ENCODE peak calls at places on chromosomes 6 and 20, in eight cellular contexts. E is cardiac muscle cell, A is tibial nerve, O is GM12878, I is IMR-90, P is left ventricle myocardium inferior, H is bronchial epithelial cell, W is Karpas-422. S is an unnamed sample.
A peak's percentile ranks its signal among the peaks of the same experiment; 100 is the strongest.

GRCh38 chr6:21604081-21604480 is 10.5 kb downstream of the SOX4 start:
- DNase-seq in E (no peak), A (no peak), O (no peak), I (no peak), P (no peak), H (no peak), W (no peak), S (no peak)

GRCh38 chr6:17096657-17097056 is 5.2 kb upstream of the STMND1 start:
- DNase-seq in E (no peak), A (no peak), O (no peak), I (no peak), P (no peak), H (no peak), W (no peak), S (no peak)

GRCh38 chr20:5480824-5481600 is 164.3 kb upstream of the PROKR2 start:
- DNase-seq in E (no peak), A (no peak), O (no peak), I (no peak), P (no peak), H (no peak), W (no peak), S (no peak)

GRCh38 chr20:1802385-1803215 is 92.6 kb upstream of the SIRPA start:
- DNase-seq in E (peak; percentile 79), A (no peak), O (no peak), I (peak; percentile 76), P (peak; percentile 65), H (peak; percentile 54), W (peak; percentile 83), S (peak; percentile 79)

GRCh38 chr6:2999005-2999620 is 581 bp upstream of the NQO2 start:
- DNase-seq in E (peak; percentile 83), A (peak; percentile 65), O (no peak), I (peak; percentile 78), P (no peak), H (peak; percentile 81), W (no peak), S (no peak)

GRCh38 chr6:44631968-44632367 is 244.5 kb downstream of the CDC5L start:
- DNase-seq in E (no peak), A (no peak), O (no peak), I (no peak), P (no peak), H (no peak), W (no peak), S (no peak)

GRCh38 chr6:108697646-108698161 is 137.0 kb downstream of the FOXO3 start:
- DNase-seq in E (peak; percentile 66), A (peak; percentile 35), O (no peak), I (no peak), P (no peak), H (no peak), W (no peak), S (no peak)

GRCh38 chr6:25365159-25365558 is 86.0 kb downstream of the CARMIL1 start:
- DNase-seq in E (no peak), A (no peak), O (no peak), I (no peak), P (no peak), H (no peak), W (no peak), S (no peak)

GRCh38 chr6:3722785-3723184 is 28.7 kb downstream of the PXDC1 start:
- DNase-seq in E (peak; percentile 15), A (no peak), O (no peak), I (no peak), P (no peak), H (no peak), W (no peak), S (no peak)

GRCh38 chr6:66808771-66809170 is 1101.7 kb upstream of the EYS start:
- DNase-seq in E (no peak), A (no peak), O (no peak), I (no peak), P (no peak), H (no peak), W (no peak), S (no peak)

GRCh38 chr6:45822269-45822812 is 193.3 kb downstream of the CLIC5 start:
- DNase-seq in E (no peak), A (no peak), O (no peak), I (no peak), P (no peak), H (no peak), W (no peak), S (no peak)

DNA sequence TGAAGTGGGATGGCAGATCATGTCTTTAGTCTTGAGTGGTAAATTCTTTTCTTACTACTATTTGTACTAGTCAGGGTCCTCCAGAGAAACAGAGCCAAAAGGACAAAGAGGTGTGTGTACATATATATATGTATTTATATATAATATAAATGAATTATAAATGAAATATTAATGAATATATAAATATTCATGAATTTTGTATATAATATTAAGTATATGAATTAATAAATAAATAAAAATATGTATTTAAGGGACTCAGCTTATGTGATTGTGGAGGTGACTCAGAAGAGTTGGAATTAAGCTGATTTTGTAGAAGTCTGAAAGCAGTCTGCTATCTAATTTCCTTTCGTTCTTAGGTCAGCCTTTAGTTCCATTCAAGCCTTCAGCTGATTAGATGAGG is 265.3 kb upstream of the MMS22L start:
- DNase-seq in E (no peak), A (no peak), O (no peak), I (no peak), P (no peak), H (no peak), W (no peak), S (no peak)
- H3K4me3 ChIP-seq in E (no peak overlapping the region), A (no peak overlapping the region), O (no peak overlapping the region), I (no peak overlapping the region), P (no peak overlapping the region), H (no peak overlapping the region), W (no peak overlapping the region), S (no peak overlapping the region)

GRCh38 chr20:21519136-21519584 is 5.3 kb upstream of the NKX2-2 start:
- DNase-seq in E (no peak), A (no peak), O (no peak), I (no peak), P (no peak), H (no peak), W (no peak), S (no peak)
- H3K27me3 ChIP-seq in E (peaks cover 100% of the 10 kb centered on the region), A (peaks cover 97% of the 10 kb centered on the region), O (peaks cover 14% of the 10 kb centered on the region), I (peaks cover 93% of the 10 kb centered on the region), P (peaks cover 100% of the 10 kb centered on the region), H (peaks cover 81% of the 10 kb centered on the region), W (no peaks in the 10 kb centered on the region), S (peaks cover 5% of the 10 kb centered on the region)

DNA sequence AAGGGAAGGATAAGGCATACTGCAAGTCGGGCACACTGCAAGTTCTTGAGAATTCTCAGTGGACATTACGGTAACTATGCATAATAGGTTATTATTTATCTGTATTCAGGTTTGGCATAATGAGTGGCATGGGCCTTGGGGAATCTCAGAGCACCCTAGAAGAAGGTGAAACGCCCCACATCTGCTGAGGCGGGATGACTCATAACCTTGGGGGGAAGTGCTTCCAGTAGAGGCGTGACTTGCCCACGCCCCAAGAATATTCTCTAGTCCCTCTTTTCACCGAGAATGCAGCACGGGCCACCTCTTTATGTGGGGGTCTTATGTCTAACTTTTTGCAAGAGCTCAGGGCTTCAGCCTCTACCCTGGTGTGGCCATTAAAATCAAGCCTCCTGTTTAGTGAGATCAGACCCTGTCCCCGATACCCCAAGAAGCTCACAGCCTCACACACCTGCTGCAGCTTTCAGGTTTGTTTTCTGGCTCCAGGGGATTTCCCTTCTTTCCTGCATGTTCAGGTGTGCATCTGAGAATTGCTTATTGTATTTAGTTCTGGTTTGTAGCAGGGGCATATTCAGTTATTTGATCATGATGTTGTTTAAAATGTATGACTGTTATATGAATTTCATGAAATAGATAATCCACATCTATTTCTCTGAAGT is 19.1 kb downstream of the ZFP64 start:
- DNase-seq in E (no peak), A (no peak), O (no peak), I (no peak), P (no peak), H (no peak), W (no peak), S (no peak)
- H3K4me3 ChIP-seq in E (no peak overlapping the region), A (no peak overlapping the region), O (peak overlapping the region; percentile 54), I (no peak overlapping the region), P (no peak overlapping the region), H (no peak overlapping the region), W (no peak overlapping the region), S (no peak overlapping the region)

GRCh38 chr20:58795181-58795922 is 55.4 kb downstream of the GNAS-AS1 start:
- DNase-seq in E (no peak), A (no peak), O (no peak), I (no peak), P (no peak), H (no peak), W (no peak), S (no peak)
- H3K27me3 ChIP-seq in E (no peaks in the 10 kb centered on the region), A (peaks cover 20% of the 10 kb centered on the region), O (peaks cover 7% of the 10 kb centered on the region), I (peaks cover 40% of the 10 kb centered on the region), P (peaks cover 93% of the 10 kb centered on the region), H (no peaks in the 10 kb centered on the region), W (no peaks in the 10 kb centered on the region), S (peaks cover 1% of the 10 kb centered on the region)

GRCh38 chr20:51402201-51402600 is 140.3 kb downstream of the NFATC2 start:
- DNase-seq in E (no peak), A (no peak), O (no peak), I (peak; percentile 71), P (no peak), H (no peak), W (no peak), S (no peak)

GRCh38 chr20:51398552-51398951 is 144.0 kb downstream of the NFATC2 start:
- DNase-seq in E (no peak), A (no peak), O (no peak), I (no peak), P (no peak), H (no peak), W (no peak), S (no peak)

GRCh38 chr20:51399138-51399890 is 143.2 kb downstream of the NFATC2 start:
- DNase-seq in E (no peak), A (no peak), O (no peak), I (no peak), P (no peak), H (no peak), W (no peak), S (no peak)

GRCh38 chr20:51398083-51398482 is 144.4 kb downstream of the NFATC2 start:
- DNase-seq in E (no peak), A (no peak), O (no peak), I (no peak), P (no peak), H (no peak), W (no peak), S (no peak)

GRCh38 chr20:51400051-51400926 is 142.2 kb downstream of the NFATC2 start:
- DNase-seq in E (no peak), A (no peak), O (peak; percentile 89), I (no peak), P (no peak), H (peak; percentile 44), W (no peak), S (no peak)
- H3K4me3 ChIP-seq in E (no peak overlapping the region), A (no peak overlapping the region), O (no peak overlapping the region), I (no peak overlapping the region), P (no peak overlapping the region), H (no peak overlapping the region), W (no peak overlapping the region), S (no peak overlapping the region)

DNA sequence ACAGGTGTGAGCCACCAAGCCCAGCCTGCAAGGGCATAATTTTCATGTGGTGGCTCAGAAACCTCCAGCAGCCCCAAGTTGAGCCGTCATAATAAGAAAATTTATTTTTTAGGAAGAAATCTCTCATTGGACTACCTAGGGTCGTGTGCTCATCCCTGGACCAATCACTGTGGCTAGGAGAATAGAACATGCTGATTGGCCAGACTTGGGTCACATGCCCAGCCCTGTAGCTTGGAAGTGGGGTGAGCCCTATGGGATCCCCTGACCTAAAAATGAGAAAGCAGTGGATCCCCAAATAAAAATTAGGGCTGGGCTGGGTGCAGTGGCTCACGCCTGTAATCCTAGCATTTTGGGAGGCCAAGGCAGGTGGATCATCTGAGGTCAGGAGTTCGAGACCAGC is 155.3 kb downstream of the ZNF217 start:
- DNase-seq in E (no peak), A (no peak), O (no peak), I (no peak), P (no peak), H (no peak), W (no peak), S (no peak)
- H3K27me3 ChIP-seq in E (no peaks in the 10 kb centered on the region), A (no peaks in the 10 kb centered on the region), O (no peaks in the 10 kb centered on the region), I (no peaks in the 10 kb centered on the region), P (peaks cover 11% of the 10 kb centered on the region), H (no peaks in the 10 kb centered on the region), W (no peaks in the 10 kb centered on the region), S (no peaks in the 10 kb centered on the region)

S was measured in Caco-2.